ENCODE peak calls at places on chromosomes 2 and 18, in seven cellular contexts. D is tibial nerve, S is NCI-H2171 treated with DMSO at 0.1 percent for 48 hours, K is M059J, Y is NCI-H1105 treated with DMSO at 0.1 percent for 48 hours, C is cardiac muscle cell, R is IMR-90. W is an unnamed sample.

GRCh38 chr2:236663267-236663666 is 93.6 kb downstream of the ACKR3 start:
- DNase-seq in R (no peak), Y (no peak), S (no peak), K (no peak), C (no peak), D (peak), W (no peak)

GRCh38 chr2:181037922-181038321 is 57.5 kb downstream of the UBE2E3 start:
- DNase-seq in C (no peak), R (peak), S (no peak), K (peak), D (no peak), Y (no peak), W (no peak)

GRCh38 chr18:13374096-13374467 is 155.5 kb downstream of the LDLRAD4 start:
- DNase-seq in K (no peak), S (no peak), C (no peak), D (no peak), R (no peak), Y (no peak), W (no peak)

GRCh38 chr2:225171350-225171749 is 129.1 kb upstream of the DOCK10 start:
- DNase-seq in K (no peak), C (no peak), Y (no peak), D (no peak), R (no peak), S (no peak), W (no peak)

GRCh38 chr18:12308386-12309100 is 502 bp downstream of the TUBB6 start:
- DNase-seq in R (peak), S (peak), K (peak), Y (no peak), C (peak), D (peak), W (no peak)

GRCh38 chr2:62032096-62032495 is 126.6 kb downstream of the COMMD1 start:
- DNase-seq in S (no peak), C (no peak), K (no peak), D (no peak), Y (no peak), R (no peak), W (no peak)

GRCh38 chr2:154556146-154556545 is 142.3 kb upstream of the KCNJ3 start:
- DNase-seq in S (no peak), K (no peak), Y (no peak), C (no peak), R (no peak), D (no peak), W (no peak)

GRCh38 chr2:222731183-222731582 is 59.7 kb downstream of the MOGAT1 start:
- DNase-seq in S (no peak), K (no peak), D (no peak), C (no peak), R (peak), Y (no peak), W (no peak)

GRCh38 chr2:20689428-20690264 is 22.7 kb downstream of the GDF7 start:
- DNase-seq in K (no peak), S (no peak), C (no peak), D (no peak), R (no peak), Y (no peak), W (no peak)

GRCh38 chr18:3594760-3595241 is 144.8 kb downstream of the TGIF1 start:
- DNase-seq in K (peak), C (no peak), D (no peak), R (peak), S (no peak), Y (no peak), W (no peak)

GRCh38 chr2:25371253-25372241 is 29.8 kb upstream of the DNMT3A start:
- DNase-seq in K (no peak), R (no peak), Y (no peak), D (no peak), C (no peak), S (no peak), W (no peak)

GRCh38 chr2:100067796-100068195 is 74.6 kb downstream of the AFF3 start:
- DNase-seq in R (no peak), S (no peak), Y (no peak), K (no peak), C (no peak), D (no peak), W (peak)

GRCh38 chr2:28356095-28356911 is 36.4 kb upstream of the FOSL2 start:
- DNase-seq in D (peak), Y (peak), C (peak), R (peak), S (peak), K (peak), W (peak)

GRCh38 chr18:54717673-54718435 is 110.4 kb upstream of the RAB27B start:
- DNase-seq in C (peak), K (peak), Y (peak), R (no peak), S (no peak), D (no peak), W (peak)

GRCh38 chr18:46220116-46220515 is 115.9 kb downstream of the HAUS1 start:
- DNase-seq in K (peak), R (peak), Y (no peak), C (no peak), D (no peak), S (no peak), W (no peak)

GRCh38 chr18:75455249-75456183 is 28.0 kb upstream of the SMIM21 start:
- DNase-seq in C (peak), D (no peak), K (no peak), S (no peak), R (peak), Y (no peak), W (no peak)

GRCh38 chr2:210113636-210114235 is 57.5 kb downstream of the KANSL1L start:
- DNase-seq in D (no peak), C (no peak), Y (no peak), K (no peak), S (no peak), R (no peak), W (no peak)